ENCODE peak calls at places on chromosome 15, in five cellular contexts. M is NCI-H345, Q is fibroblast of pulmonary artery, S is naive B cell, Z is Calu3. B is an unnamed sample.
A peak's percentile ranks its signal among the peaks of the same experiment; 100 is the strongest.

GRCh38 chr15:93139436-93139835 is 50.4 kb upstream of the RGMA start:
- DNase-seq in Q (no peak), Z (no peak), S (no peak), M (no peak), B (no peak)

GRCh38 chr15:57031605-57032004 is 113.2 kb downstream of the TCF12 start:
- DNase-seq in S (no peak), Q (peak; percentile 79), M (no peak), Z (no peak), B (peak; percentile 23)

GRCh38 chr15:39427705-39428104 is 153.2 kb upstream of the THBS1 start:
- DNase-seq in Z (no peak), Q (peak; percentile 20), M (no peak), S (no peak), B (no peak)

GRCh38 chr15:44066211-44066827 is 128.8 kb downstream of the FRMD5 start:
- DNase-seq in Z (peak; percentile 61), Q (peak; percentile 88), S (peak; percentile 24), M (peak; percentile 11), B (peak; percentile 40)

GRCh38 chr15:84598993-84599392 is 1.8 kb upstream of the ZSCAN2 start:
- DNase-seq in S (no peak), M (peak; percentile 17), Q (peak; percentile 77), Z (peak; percentile 72), B (no peak)

GRCh38 chr15:64343841-64344240 is 12.1 kb downstream of the CSNK1G1 start:
- DNase-seq in S (no peak), Q (peak; percentile 29), M (no peak), Z (no peak), B (no peak)

GRCh38 chr15:90955911-90956310 is 1.2 kb downstream of the RCCD1 start:
- DNase-seq in M (peak; percentile 35), Q (no peak), S (no peak), Z (peak; percentile 30), B (no peak)

GRCh38 chr15:46089438-46090044 is 454.7 kb downstream of the SQOR start:
- DNase-seq in Q (no peak), M (no peak), Z (no peak), S (no peak), B (no peak)

GRCh38 chr15:94247789-94248638 is 16.7 kb downstream of the MCTP2 start:
- DNase-seq in M (no peak), S (no peak), Z (no peak), Q (no peak), B (peak; percentile 52)

GRCh38 chr15:60420322-60420721 is 22.5 kb upstream of the ANXA2 start:
- DNase-seq in Z (no peak), Q (no peak), M (no peak), S (no peak), B (no peak)

GRCh38 chr15:74400313-74400850 is 32.9 kb upstream of the CYP11A1 start:
- DNase-seq in Q (no peak), S (no peak), Z (no peak), M (no peak), B (no peak)

GRCh38 chr15:38535451-38536200 is 29.0 kb downstream of the RASGRP1 start:
- DNase-seq in M (no peak), Z (no peak), S (no peak), Q (no peak), B (no peak)

GRCh38 chr15:51398676-51399075 is 57.2 kb downstream of the GLDN start:
- DNase-seq in S (no peak), M (no peak), Q (no peak), Z (no peak), B (no peak)

GRCh38 chr15:95459288-95459687 is 871.2 kb upstream of the NR2F2 start:
- DNase-seq in M (no peak), Z (no peak), Q (peak; percentile 69), S (no peak), B (no peak)

GRCh38 chr15:79322945-79323344 is 12.0 kb downstream of the TMED3 start:
- DNase-seq in Z (no peak), S (no peak), M (no peak), Q (no peak), B (no peak)

GRCh38 chr15:52702390-52702789 is 23.2 kb upstream of the ATOSA start:
- DNase-seq in Q (no peak), Z (no peak), M (no peak), S (no peak), B (no peak)

GRCh38 chr15:75929799-75930565 is 26.3 kb downstream of the FBXO22 start:
- DNase-seq in Q (no peak), S (no peak), M (no peak), Z (no peak), B (no peak)